ENCODE peak calls at places on chromosomes 4 and X, in eight cellular contexts. P is astrocyte of the cerebellum; K is activated effector memory CD4-positive, alpha-beta T cell treated with anti-CD3 and anti-CD28 coated beads, Interleukin-2, amount 50 U/mL, for 16 hours; H is renal cortical epithelial cell; B is cardiac muscle cell; G is GM04503; V is ecto neural progenitor cell; W is mucosa of gallbladder. Q is an unnamed sample.

GRCh38 chr4:6813725-6814124 is 31.2 kb downstream of the KIAA0232 start:
- DNase-seq in G (no peak), V (no peak), K (no peak), H (no peak), W (no peak), B (no peak), P (no peak), Q (no peak)

GRCh38 chr4:77201343-77201742 is 44.3 kb downstream of the CCNG2 start:
- DNase-seq in G (no peak), H (peak), W (no peak), P (no peak), B (no peak), V (no peak), K (no peak), Q (peak)

GRCh38 chr4:147736458-147736857 is 4.6 kb downstream of the ARHGAP10 start:
- DNase-seq in W (no peak), B (peak), V (no peak), P (no peak), K (no peak), G (no peak), H (peak), Q (peak)

GRCh38 chr4:3451956-3452355 is 10.2 kb downstream of the HGFAC start:
- DNase-seq in B (no peak), G (peak), V (no peak), K (no peak), W (no peak), P (peak), H (peak), Q (peak)

GRCh38 chrX:47649302-47649701 is 1.1 kb downstream of the ELK1 start:
- DNase-seq in B (peak), H (no peak), W (no peak), K (no peak), G (no peak), P (no peak), V (no peak), Q (no peak)

GRCh38 chr4:16225139-16225538 is 1.1 kb downstream of the TAPT1 start:
- DNase-seq in H (peak), W (no peak), P (no peak), V (no peak), B (peak), G (no peak), K (no peak), Q (no peak)

GRCh38 chr4:94759767-94760211 is 2.0 kb downstream of the BMPR1B start:
- DNase-seq in B (no peak), P (no peak), K (no peak), H (no peak), V (no peak), G (no peak), W (no peak), Q (no peak)

GRCh38 chrX:34586936-34587335 is 70.1 kb downstream of the TMEM47 start:
- DNase-seq in G (no peak), P (no peak), K (no peak), H (no peak), W (no peak), V (no peak), B (no peak), Q (no peak)

GRCh38 chrX:37921758-37922157 is 74.4 kb upstream of the DYNLT3 start:
- DNase-seq in W (no peak), V (no peak), H (peak), G (peak), B (no peak), P (peak), K (no peak), Q (peak)

GRCh38 chrX:129759576-129760061 is 20.1 kb upstream of the SASH3 start:
- DNase-seq in K (peak), V (no peak), W (peak), G (peak), B (peak), P (peak), H (peak), Q (peak)

GRCh38 chr4:86595426-86595805 is 1.3 kb downstream of the PTPN13 start:
- DNase-seq in P (no peak), W (no peak), B (peak), K (no peak), V (no peak), H (peak), G (no peak), Q (peak)

GRCh38 chr4:6938237-6938636 is 28.6 kb downstream of the TBC1D14 start:
- DNase-seq in W (no peak), G (no peak), K (no peak), V (no peak), P (no peak), B (no peak), H (no peak), Q (no peak)

GRCh38 chrX:106917830-106918500 is 2.2 kb upstream of the CLDN2 start:
- DNase-seq in K (no peak), P (no peak), W (peak), G (no peak), V (no peak), B (peak), H (peak), Q (peak)

GRCh38 chr4:182174979-182175378 is 68.2 kb upstream of the TENM3 start:
- DNase-seq in B (no peak), P (no peak), V (no peak), H (no peak), K (no peak), W (no peak), G (no peak), Q (no peak)

GRCh38 chrX:107827137-107827831 is 1.6 kb downstream of the MID2 start:
- DNase-seq in P (no peak), W (no peak), H (no peak), K (no peak), V (no peak), G (no peak), B (peak), Q (peak)

GRCh38 chr4:24003476-24003875 is 113.6 kb upstream of the PPARGC1A start:
- DNase-seq in H (no peak), G (no peak), W (no peak), B (no peak), V (no peak), P (no peak), K (no peak), Q (no peak)

GRCh38 chrX:136587532-136587931 is 55.5 kb downstream of the VGLL1 start:
- DNase-seq in B (no peak), G (no peak), W (no peak), V (no peak), K (no peak), P (no peak), H (no peak), Q (no peak)

GRCh38 chr4:10655968-10656367 is 28.6 kb downstream of the CLNK start:
- DNase-seq in G (no peak), P (peak), K (no peak), B (peak), H (peak), W (no peak), V (no peak), Q (peak)

GRCh38 chr4:89489338-89489771 is 181.8 kb upstream of the GPRIN3 start:
- DNase-seq in V (no peak), B (no peak), K (no peak), H (no peak), G (no peak), P (no peak), W (no peak), Q (no peak)

GRCh38 chr4:11748169-11748872 is 319.6 kb upstream of the HS3ST1 start:
- DNase-seq in W (no peak), H (peak), K (no peak), P (peak), B (peak), V (no peak), G (no peak), Q (peak)

GRCh38 chr4:124061413-124061812 is 651.1 kb downstream of the ANKRD50 start:
- DNase-seq in B (peak), H (peak), G (no peak), K (no peak), W (no peak), V (no peak), P (peak), Q (peak)

GRCh38 chr4:119299221-119300071 is 22.5 kb downstream of the FABP2 start:
- DNase-seq in V (no peak), K (no peak), H (peak), G (no peak), B (peak), W (no peak), P (no peak), Q (no peak)

GRCh38 chr4:75849459-75849858 is 52.8 kb downstream of the PPEF2 start:
- DNase-seq in P (no peak), B (peak), H (no peak), K (no peak), W (no peak), V (no peak), G (no peak), Q (no peak)

GRCh38 chrX:119067023-119067739 is 5.6 kb upstream of the CT47C1 start:
- DNase-seq in W (peak), V (peak), P (peak), B (peak), K (peak), G (peak), H (peak), Q (peak)

GRCh38 chrX:14927391-14927790 is 54.2 kb downstream of the MOSPD2 start:
- DNase-seq in V (no peak), K (no peak), H (no peak), P (peak), B (no peak), W (no peak), G (no peak), Q (peak)

GRCh38 chr4:57156242-57156990 is 46.2 kb upstream of the IGFBP7 start:
- DNase-seq in G (no peak), W (no peak), K (no peak), V (no peak), H (no peak), B (no peak), P (no peak), Q (no peak)

GRCh38 chr4:167964766-167965373 is 127.5 kb upstream of the ANXA10 start:
- DNase-seq in G (no peak), K (no peak), H (no peak), W (no peak), B (no peak), V (no peak), P (no peak), Q (peak)

GRCh38 chr4:80913381-80913780 is 117.1 kb upstream of the BMP3 start:
- DNase-seq in B (peak), W (no peak), G (no peak), H (no peak), V (no peak), P (no peak), K (no peak), Q (no peak)

GRCh38 chrX:118726887-118727685 is at the start of gene IL13RA1:
- DNase-seq in K (peak), W (peak), B (peak), H (peak), V (peak), P (peak), G (peak), Q (peak)

GRCh38 chr4:147714575-147715401 is 17.1 kb upstream of the ARHGAP10 start:
- DNase-seq in K (no peak), V (no peak), H (peak), B (peak), W (no peak), G (peak), P (peak), Q (peak)

GRCh38 chr4:11585506-11585905 is 156.8 kb upstream of the HS3ST1 start:
- DNase-seq in B (peak), V (no peak), W (peak), K (no peak), P (no peak), H (peak), G (no peak), Q (no peak)

GRCh38 chrX:46686003-46686645 is 72.8 kb downstream of the SLC9A7 start:
- DNase-seq in P (peak), G (no peak), K (peak), W (peak), V (no peak), B (peak), H (peak), Q (peak)